ENCODE peak calls at places on chromosome 13, in four cellular contexts. One of them, this sample, is unnamed.

GRCh38 chr13:97631158-97631557 is 197.2 kb downstream of the RAP2A start:
- DNase-seq in pulmonary artery endothelial cell: no peak
- DNase-seq in T-helper 17 cell: no peak
- DNase-seq in NCI-H510A: no peak
- DNase-seq in this sample: no peak

GRCh38 chr13:26412961-26413716 is 144.3 kb upstream of the WASF3 start:
- DNase-seq in pulmonary artery endothelial cell: no peak
- DNase-seq in T-helper 17 cell: no peak
- DNase-seq in NCI-H510A: no peak
- DNase-seq in this sample: no peak

GRCh38 chr13:109941951-109942350 is 155.6 kb upstream of the IRS2 start:
- DNase-seq in pulmonary artery endothelial cell: no peak
- DNase-seq in T-helper 17 cell: no peak
- DNase-seq in NCI-H510A: no peak
- DNase-seq in this sample: no peak

GRCh38 chr13:111217661-111218060 is 102.6 kb downstream of the ARHGEF7 start:
- DNase-seq in pulmonary artery endothelial cell: no peak
- DNase-seq in T-helper 17 cell: no peak
- DNase-seq in NCI-H510A: no peak
- DNase-seq in this sample: no peak

GRCh38 chr13:19089315-19089714 is 92.3 kb downstream of the TUBA3C start:
- DNase-seq in pulmonary artery endothelial cell: no peak
- DNase-seq in T-helper 17 cell: no peak
- DNase-seq in NCI-H510A: no peak
- DNase-seq in this sample: no peak

GRCh38 chr13:69579351-69579750 is 528.3 kb upstream of the ATXN8OS start:
- DNase-seq in pulmonary artery endothelial cell: no peak
- DNase-seq in T-helper 17 cell: no peak
- DNase-seq in NCI-H510A: no peak
- DNase-seq in this sample: no peak

GRCh38 chr13:80562423-80562822 is 221.5 kb upstream of the SPRY2 start:
- DNase-seq in pulmonary artery endothelial cell: no peak
- DNase-seq in T-helper 17 cell: no peak
- DNase-seq in NCI-H510A: no peak
- DNase-seq in this sample: peak

GRCh38 chr13:94454906-94455305 is 24.6 kb downstream of the DCT start:
- DNase-seq in pulmonary artery endothelial cell: no peak
- DNase-seq in T-helper 17 cell: no peak
- DNase-seq in NCI-H510A: no peak
- DNase-seq in this sample: no peak

GRCh38 chr13:79548886-79549285 is 67.9 kb downstream of the NDFIP2 start:
- DNase-seq in pulmonary artery endothelial cell: no peak
- DNase-seq in T-helper 17 cell: no peak
- DNase-seq in NCI-H510A: no peak
- DNase-seq in this sample: no peak

This sample was measured in mucosa of descending colon.